ENCODE peak calls at places on chromosomes 6 and 20, in ten cellular contexts. T is cardiac fibroblast, P is endothelial cell, A is H1, Q is NB4, J is epithelial cell of esophagus, R is right atrium auricular region, D is B cell, E is right lobe of liver, S is fibroblast of the aortic adventitia. G is an unnamed sample.
A peak's percentile ranks its signal among the peaks of the same experiment; 100 is the strongest.

GRCh38 chr6:50586074-50586473 is 127.3 kb upstream of the TFAP2D start:
- DNase-seq in T (no peak), Q (no peak), S (no peak), P (no peak), J (no peak), D (no peak), E (no peak), R (no peak), A (no peak), G (peak; percentile 68)

GRCh38 chr20:34536798-34537394 is 20.7 kb downstream of the DYNLRB1 start:
- DNase-seq in A (peak; percentile 77), D (no peak), J (peak; percentile 52), Q (peak; percentile 75), S (no peak), T (peak; percentile 55), E (no peak), R (no peak), P (peak; percentile 56), G (no peak)

GRCh38 chr6:164148789-164149188 is 734.3 kb downstream of the QKI start:
- DNase-seq in D (no peak), Q (no peak), R (no peak), J (no peak), A (no peak), T (no peak), E (no peak), S (no peak), P (no peak), G (no peak)

GRCh38 chr20:36206068-36206467 is 30.2 kb upstream of the AAR2 start:
- DNase-seq in E (no peak), P (no peak), D (no peak), Q (no peak), S (no peak), R (no peak), T (no peak), A (no peak), J (no peak), G (no peak)

GRCh38 chr6:20833881-20834515 is 299.7 kb downstream of the CDKAL1 start:
- DNase-seq in P (no peak), J (peak; percentile 7), E (no peak), D (no peak), R (no peak), S (no peak), T (no peak), A (no peak), Q (no peak), G (no peak)

GRCh38 chr6:14059791-14060436 is 57.7 kb upstream of the CD83 start:
- DNase-seq in P (no peak), R (no peak), E (peak; percentile 89), T (peak; percentile 46), Q (no peak), J (peak; percentile 83), S (no peak), D (no peak), A (no peak), G (no peak)

GRCh38 chr20:39533858-39534257 is 571.7 kb downstream of the DHX35 start:
- DNase-seq in J (no peak), S (no peak), P (no peak), D (no peak), T (no peak), E (no peak), R (no peak), A (no peak), Q (no peak), G (no peak)

GRCh38 chr6:37680668-37681067 is 17.0 kb downstream of the MDGA1 start:
- DNase-seq in R (no peak), P (no peak), Q (no peak), D (no peak), E (no peak), S (peak; percentile 36), T (no peak), J (no peak), A (no peak), G (no peak)

GRCh38 chr6:116328528-116328903 is 42.2 kb upstream of the DSE start:
- DNase-seq in T (peak; percentile 58), S (peak; percentile 77), R (no peak), E (no peak), Q (no peak), P (no peak), J (no peak), D (no peak), A (no peak), G (no peak)

GRCh38 chr20:17856024-17856564 is 112.5 kb downstream of the SNX5 start:
- DNase-seq in A (no peak), Q (peak; percentile 72), R (no peak), P (no peak), T (no peak), D (peak; percentile 73), J (no peak), E (no peak), S (no peak), G (no peak)

GRCh38 chr20:59270380-59270779 is 30.0 kb upstream of the EDN3 start:
- DNase-seq in P (no peak), S (no peak), E (no peak), T (no peak), A (no peak), D (no peak), Q (no peak), R (no peak), J (no peak), G (no peak)

GRCh38 chr20:5065489-5066383 is 54.0 kb downstream of the PCNA start:
- DNase-seq in P (no peak), D (no peak), R (peak; percentile 78), E (no peak), Q (peak; percentile 76), S (peak; percentile 98), T (peak; percentile 96), J (peak; percentile 99), A (no peak), G (no peak)

DNA sequence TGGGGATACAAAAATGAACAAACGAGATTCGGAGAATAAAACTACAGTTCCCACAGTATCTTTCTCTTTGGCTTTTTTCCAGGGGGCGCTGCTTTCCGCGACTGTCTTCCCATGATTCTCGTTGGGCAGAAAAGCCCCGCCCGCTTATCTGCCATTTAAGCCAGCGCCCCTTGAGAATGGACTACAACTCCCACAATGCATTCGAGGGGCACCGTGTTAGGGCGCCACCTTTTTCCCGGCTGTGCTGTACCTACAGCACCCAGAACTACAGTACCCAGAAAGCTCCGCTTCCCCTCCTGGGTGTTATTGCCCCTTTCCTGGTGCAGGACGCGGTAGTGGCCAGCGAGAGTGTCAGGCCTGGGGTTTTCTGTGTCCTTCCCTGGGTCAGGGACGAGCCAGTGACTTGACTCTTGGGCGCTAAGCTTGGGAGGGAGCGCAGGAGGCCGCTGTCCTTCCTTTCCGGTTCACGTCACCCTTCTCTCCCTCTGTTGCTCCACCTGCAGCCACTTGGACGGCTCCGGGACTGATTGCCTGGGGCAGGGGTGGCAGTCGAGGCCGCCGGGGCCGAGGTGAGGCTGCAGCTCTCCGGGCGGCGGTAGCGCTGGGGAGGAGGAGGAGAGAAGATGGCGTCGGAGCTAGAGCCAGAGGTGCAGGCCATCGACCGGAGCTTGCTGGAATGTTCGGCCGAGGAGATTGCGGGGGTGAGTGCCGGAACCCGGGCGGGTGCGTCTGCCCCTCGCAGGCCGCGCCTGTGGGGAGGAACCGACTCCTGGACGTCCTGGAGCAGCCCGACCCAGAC is at the start of gene UBR2:
- DNase-seq in A (peak; percentile 89), J (peak; percentile 99), D (peak; percentile 87), T (peak; percentile 99), R (peak; percentile 99), P (peak; percentile 92), Q (peak; percentile 100), E (peak; percentile 98), S (peak; percentile 99), G (peak; percentile 96)
- TF ChIP-seq CTCF in A (peak; percentile 54), J (peak; percentile 35), D (peak; percentile 41), T (peak; percentile 19), R (no peak), P (peak; percentile 52), Q (peak; percentile 40), E (peak; percentile 38), S (peak; percentile 1), G (peak; percentile 74)

DNA sequence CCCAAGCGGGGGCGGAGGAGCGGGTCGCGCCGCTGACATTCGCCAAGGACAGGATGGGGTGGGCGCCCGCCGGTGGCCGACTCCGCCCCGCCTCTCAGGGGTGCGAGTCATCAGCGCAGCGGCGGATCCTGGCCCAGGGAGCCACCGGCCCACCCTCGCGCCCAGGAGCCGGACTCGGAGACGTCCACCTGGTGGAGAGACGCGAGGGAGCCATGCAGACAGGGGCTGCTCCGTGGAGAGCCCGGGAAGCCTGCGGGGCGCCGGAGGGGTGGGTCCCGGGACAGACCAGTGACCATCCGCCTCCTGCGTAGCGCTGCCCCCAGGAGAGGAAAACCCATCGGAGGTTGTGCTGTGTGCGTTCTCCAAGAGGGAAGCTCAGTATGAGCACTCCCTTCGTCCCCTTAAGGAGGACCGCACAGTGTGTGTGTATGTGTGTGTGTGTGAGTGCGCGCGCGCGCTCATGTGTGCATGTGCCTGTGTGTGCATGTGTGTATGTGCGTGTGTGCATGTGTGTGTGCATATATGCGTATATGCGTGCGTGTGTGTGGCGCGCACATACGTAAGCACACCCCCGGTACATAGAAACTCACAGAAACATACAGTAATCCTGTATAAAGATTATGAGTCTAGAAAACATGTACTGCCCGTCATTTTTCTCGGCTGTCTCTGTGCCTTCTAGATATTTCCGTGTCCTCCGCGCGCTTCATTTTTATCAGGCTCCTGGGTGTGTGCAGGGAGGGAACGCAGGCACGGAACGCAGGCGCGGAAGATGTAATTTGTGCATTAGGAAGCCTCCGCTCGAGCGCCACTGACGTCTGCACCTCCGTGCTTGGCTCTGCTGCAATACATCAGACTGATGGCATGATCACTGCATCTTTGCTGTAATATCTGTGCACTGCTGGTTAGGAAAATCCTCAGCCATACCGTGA is 158.9 kb downstream of the TBXT start:
- DNase-seq in P (no peak), D (no peak), R (no peak), J (no peak), Q (no peak), E (no peak), A (peak; percentile 70), S (peak; percentile 79), T (peak; percentile 77), G (peak; percentile 87)
- TF ChIP-seq CTCF in P (no peak), D (no peak), R (no peak), J (no peak), Q (no peak), E (no peak), A (no peak), S (peak; percentile 23), T (no peak), G (peak; percentile 50)

GRCh38 chr6:118696262-118696661 is 44.9 kb upstream of the CEP85L start:
- DNase-seq in Q (peak; percentile 5), S (no peak), A (no peak), E (no peak), P (no peak), D (no peak), J (no peak), T (no peak), R (no peak), G (no peak)

GRCh38 chr6:118693562-118693961 is 42.2 kb upstream of the CEP85L start:
- DNase-seq in A (no peak), J (no peak), T (no peak), S (no peak), P (no peak), E (no peak), R (no peak), D (no peak), Q (no peak), G (no peak)

GRCh38 chr6:118697554-118697953 is 46.2 kb upstream of the CEP85L start:
- DNase-seq in T (no peak), A (no peak), R (no peak), Q (no peak), E (no peak), D (no peak), P (no peak), J (no peak), S (no peak), G (no peak)
- TF ChIP-seq CTCF in T (no peak), A (no peak), R (no peak), Q (no peak), E (no peak), D (peak; percentile 23), P (no peak), J (peak; percentile 14), S (no peak), G (no peak)

GRCh38 chr6:98054453-98054852 is 771.4 kb upstream of the MMS22L start:
- DNase-seq in R (no peak), T (no peak), P (no peak), Q (peak; percentile 18), D (no peak), E (no peak), J (peak; percentile 32), A (no peak), S (no peak), G (no peak)
- TF ChIP-seq CTCF in R (no peak), T (no peak), P (peak; percentile 63), Q (no peak), D (no peak), E (no peak), J (peak; percentile 44), A (no peak), S (no peak), G (peak; percentile 76)